ENCODE peak calls at places on chromosomes 5 and 9, in six cellular contexts. One of them, this sample, is unnamed.
A peak's percentile ranks its signal among the peaks of the same experiment; 100 is the strongest.

GRCh38 chr5:145841299-145841698 is 6.2 kb upstream of the PRELID2 start:
- DNase-seq in sigmoid colon: no peak
- DNase-seq in heart left ventricle: no peak
- DNase-seq in stomach: no peak
- DNase-seq in uterus: no peak
- DNase-seq in adrenal gland: no peak
- DNase-seq in this sample: no peak

GRCh38 chr5:66655395-66656324 is 59.5 kb downstream of the MAST4 start:
- DNase-seq in sigmoid colon: no peak
- DNase-seq in heart left ventricle: no peak
- DNase-seq in stomach: no peak
- DNase-seq in uterus: no peak
- DNase-seq in adrenal gland: no peak
- DNase-seq in this sample: no peak

GRCh38 chr5:156181656-156182055 is 145.3 kb upstream of the SGCD start:
- DNase-seq in sigmoid colon: no peak
- DNase-seq in heart left ventricle: no peak
- DNase-seq in stomach: no peak
- DNase-seq in uterus: no peak
- DNase-seq in adrenal gland: no peak
- DNase-seq in this sample: no peak

GRCh38 chr9:13022756-13023155 is 247.9 kb downstream of the LURAP1L start:
- DNase-seq in sigmoid colon: no peak
- DNase-seq in heart left ventricle: no peak
- DNase-seq in stomach: no peak
- DNase-seq in uterus: no peak
- DNase-seq in adrenal gland: no peak
- DNase-seq in this sample: no peak

GRCh38 chr5:117736693-117737092 is 1162.1 kb upstream of the SEMA6A start:
- DNase-seq in sigmoid colon: no peak
- DNase-seq in heart left ventricle: no peak
- DNase-seq in stomach: no peak
- DNase-seq in uterus: no peak
- DNase-seq in adrenal gland: no peak
- DNase-seq in this sample: no peak

GRCh38 chr9:68704804-68705635 is at the start of gene PIP5K1B:
- DNase-seq in sigmoid colon: peak; percentile 83
- DNase-seq in heart left ventricle: peak; percentile 84
- DNase-seq in stomach: peak; percentile 88
- DNase-seq in uterus: peak; percentile 30
- DNase-seq in adrenal gland: peak; percentile 83
- DNase-seq in this sample: peak; percentile 80

GRCh38 chr5:100175346-100175745 is 359.8 kb upstream of the FAM174A start:
- DNase-seq in sigmoid colon: no peak
- DNase-seq in heart left ventricle: no peak
- DNase-seq in stomach: no peak
- DNase-seq in uterus: no peak
- DNase-seq in adrenal gland: no peak
- DNase-seq in this sample: no peak

GRCh38 chr5:172541119-172541763 is 86.9 kb upstream of the SH3PXD2B start:
- DNase-seq in sigmoid colon: peak; percentile 73
- DNase-seq in heart left ventricle: no peak
- DNase-seq in stomach: no peak
- DNase-seq in uterus: peak; percentile 11
- DNase-seq in adrenal gland: peak; percentile 53
- DNase-seq in this sample: no peak

GRCh38 chr5:31192442-31192841 is 1.0 kb upstream of the CDH6 start:
- DNase-seq in sigmoid colon: no peak
- DNase-seq in heart left ventricle: no peak
- DNase-seq in stomach: no peak
- DNase-seq in uterus: no peak
- DNase-seq in adrenal gland: no peak
- DNase-seq in this sample: no peak

GRCh38 chr9:95441081-95441480 is 75.7 kb downstream of the PTCH1 start:
- DNase-seq in sigmoid colon: no peak
- DNase-seq in heart left ventricle: no peak
- DNase-seq in stomach: no peak
- DNase-seq in uterus: no peak
- DNase-seq in adrenal gland: no peak
- DNase-seq in this sample: no peak

GRCh38 chr9:134208310-134208841 is 44.0 kb upstream of the RNU6ATAC start:
- DNase-seq in sigmoid colon: peak; percentile 59
- DNase-seq in heart left ventricle: peak; percentile 91
- DNase-seq in stomach: no peak
- DNase-seq in uterus: peak; percentile 29
- DNase-seq in adrenal gland: no peak
- DNase-seq in this sample: no peak

GRCh38 chr5:119070578-119070827 is 384 bp upstream of the DMXL1 start:
- DNase-seq in sigmoid colon: no peak
- DNase-seq in heart left ventricle: peak; percentile 93
- DNase-seq in stomach: no peak
- DNase-seq in uterus: no peak
- DNase-seq in adrenal gland: no peak
- DNase-seq in this sample: peak; percentile 94

GRCh38 chr9:125529589-125530515 is 177.2 kb downstream of the MAPKAP1 start:
- DNase-seq in sigmoid colon: no peak
- DNase-seq in heart left ventricle: no peak
- DNase-seq in stomach: no peak
- DNase-seq in uterus: no peak
- DNase-seq in adrenal gland: no peak
- DNase-seq in this sample: no peak

GRCh38 chr5:38540348-38540747 is 16.1 kb downstream of the LIFR start:
- DNase-seq in sigmoid colon: no peak
- DNase-seq in heart left ventricle: peak; percentile 69
- DNase-seq in stomach: no peak
- DNase-seq in uterus: no peak
- DNase-seq in adrenal gland: peak; percentile 64
- DNase-seq in this sample: no peak

GRCh38 chr9:128099932-128100491 is 27.5 kb downstream of the PTGES2 start:
- DNase-seq in sigmoid colon: no peak
- DNase-seq in heart left ventricle: no peak
- DNase-seq in stomach: no peak
- DNase-seq in uterus: no peak
- DNase-seq in adrenal gland: no peak
- DNase-seq in this sample: no peak
- H3K27ac ChIP-seq in sigmoid colon: peak overlapping the region; percentile 92
- H3K27ac ChIP-seq in heart left ventricle: peak overlapping the region; percentile 94
- H3K27ac ChIP-seq in stomach: peak overlapping the region; percentile 91
- H3K27ac ChIP-seq in uterus: peak overlapping the region; percentile 91
- H3K27ac ChIP-seq in adrenal gland: peak overlapping the region; percentile 92
- H3K27ac ChIP-seq in this sample: no peak overlapping the region

GRCh38 chr9:129319076-129319937 is 141.2 kb upstream of the IER5L start:
- DNase-seq in sigmoid colon: peak; percentile 65
- DNase-seq in heart left ventricle: no peak
- DNase-seq in stomach: peak; percentile 23
- DNase-seq in uterus: peak; percentile 42
- DNase-seq in adrenal gland: peak; percentile 61
- DNase-seq in this sample: peak; percentile 15

GRCh38 chr9:129318121-129319075 is 140.3 kb upstream of the IER5L start:
- DNase-seq in sigmoid colon: peak; percentile 69
- DNase-seq in heart left ventricle: peak; percentile 55
- DNase-seq in stomach: peak; percentile 23
- DNase-seq in uterus: peak; percentile 58
- DNase-seq in adrenal gland: peak; percentile 69
- DNase-seq in this sample: peak; percentile 17

GRCh38 chr9:129320575-129321311 is 142.7 kb upstream of the IER5L start:
- DNase-seq in sigmoid colon: peak; percentile 80
- DNase-seq in heart left ventricle: peak; percentile 77
- DNase-seq in stomach: peak; percentile 79
- DNase-seq in uterus: peak; percentile 73
- DNase-seq in adrenal gland: peak; percentile 90
- DNase-seq in this sample: peak; percentile 82

GRCh38 chr9:129321511-129322021 is 143.5 kb upstream of the IER5L start:
- DNase-seq in sigmoid colon: peak; percentile 57
- DNase-seq in heart left ventricle: no peak
- DNase-seq in stomach: peak; percentile 71
- DNase-seq in uterus: peak; percentile 34
- DNase-seq in adrenal gland: peak; percentile 56
- DNase-seq in this sample: peak; percentile 14

GRCh38 chr9:129319938-129320481 is 141.9 kb upstream of the IER5L start:
- DNase-seq in sigmoid colon: peak; percentile 64
- DNase-seq in heart left ventricle: no peak
- DNase-seq in stomach: peak; percentile 24
- DNase-seq in uterus: peak; percentile 37
- DNase-seq in adrenal gland: peak; percentile 53
- DNase-seq in this sample: peak; percentile 18
- TF ChIP-seq POLR2A in sigmoid colon: no peak
- TF ChIP-seq POLR2A in heart left ventricle: no peak
- TF ChIP-seq POLR2A in stomach: no peak
- TF ChIP-seq POLR2A in uterus: no peak
- TF ChIP-seq POLR2A in adrenal gland: no peak
- TF ChIP-seq POLR2A in this sample: no peak

GRCh38 chr5:139650031-139650688 is 2.0 kb downstream of the CXXC5 start:
- DNase-seq in sigmoid colon: peak; percentile 75
- DNase-seq in heart left ventricle: peak; percentile 70
- DNase-seq in stomach: peak; percentile 56
- DNase-seq in uterus: no peak
- DNase-seq in adrenal gland: no peak
- DNase-seq in this sample: no peak
- TF ChIP-seq CTCF in sigmoid colon: no peak
- TF ChIP-seq CTCF in heart left ventricle: peak; percentile 14
- TF ChIP-seq CTCF in stomach: peak; percentile 40
- TF ChIP-seq CTCF in uterus: peak; percentile 52
- TF ChIP-seq CTCF in adrenal gland: peak; percentile 44
- TF ChIP-seq CTCF in this sample: no peak

GRCh38 chr5:1200495-1201326 is 684 bp upstream of the SLC6A19 start:
- DNase-seq in sigmoid colon: no peak
- DNase-seq in heart left ventricle: no peak
- DNase-seq in stomach: no peak
- DNase-seq in uterus: no peak
- DNase-seq in adrenal gland: no peak
- DNase-seq in this sample: no peak
- H3K27ac ChIP-seq in sigmoid colon: no peak overlapping the region
- H3K27ac ChIP-seq in heart left ventricle: no peak overlapping the region
- H3K27ac ChIP-seq in stomach: no peak overlapping the region
- H3K27ac ChIP-seq in uterus: no peak overlapping the region
- H3K27ac ChIP-seq in adrenal gland: no peak overlapping the region
- H3K27ac ChIP-seq in this sample: no peak overlapping the region

This sample was measured in testis.